ENCODE peak calls at places on chromosomes 4 and X, in seven cellular contexts. K is coronary artery, X is AG10803, P is stomach, A is A673, N is A549, L is fibroblast of lung. H is an unnamed sample.

GRCh38 chr4:1896658-1896991 is 25.4 kb downstream of the NSD2 start:
- DNase-seq in K (no peak), X (no peak), P (no peak), A (no peak), N (no peak), L (no peak), H (no peak)

GRCh38 chr4:522438-522837 is 23.4 kb downstream of the PIGG start:
- DNase-seq in K (peak; percentile 7), X (no peak), P (no peak), A (no peak), N (no peak), L (no peak), H (no peak)

GRCh38 chr4:71487324-71487677 is 148.5 kb downstream of the SLC4A4 start:
- DNase-seq in K (no peak), X (no peak), P (no peak), A (no peak), N (no peak), L (no peak), H (no peak)

GRCh38 chr4:95107635-95108034 is 349.9 kb downstream of the BMPR1B start:
- DNase-seq in K (no peak), X (peak; percentile 45), P (peak; percentile 70), A (no peak), N (no peak), L (peak; percentile 69), H (no peak)

GRCh38 chr4:94889961-94890360 is 132.2 kb downstream of the BMPR1B start:
- DNase-seq in K (no peak), X (peak; percentile 90), P (no peak), A (no peak), N (no peak), L (peak; percentile 97), H (peak; percentile 52)

GRCh38 chr4:122703868-122704267 is 28.6 kb upstream of the BBS12 start:
- DNase-seq in K (no peak), X (peak; percentile 24), P (no peak), A (peak; percentile 18), N (no peak), L (peak; percentile 20), H (no peak)

GRCh38 chr4:182803235-182803634 is 114.0 kb downstream of the DCTD start:
- DNase-seq in K (no peak), X (no peak), P (no peak), A (no peak), N (no peak), L (no peak), H (no peak)

GRCh38 chrX:19375546-19375945 is 31.8 kb downstream of the PDHA1 start:
- DNase-seq in K (no peak), X (no peak), P (no peak), A (no peak), N (no peak), L (no peak), H (no peak)

GRCh38 chrX:153667281-153667831 is 6.3 kb downstream of the PNCK start:
- DNase-seq in K (peak; percentile 69), X (no peak), P (no peak), A (no peak), N (no peak), L (no peak), H (no peak)

GRCh38 chrX:153657161-153657560 is 10.2 kb downstream of the DUSP9 start:
- DNase-seq in K (peak; percentile 50), X (no peak), P (no peak), A (no peak), N (no peak), L (no peak), H (no peak)

GRCh38 chrX:153665726-153666306 is 7.8 kb downstream of the PNCK start:
- DNase-seq in K (peak; percentile 33), X (no peak), P (no peak), A (no peak), N (no peak), L (no peak), H (no peak)

GRCh38 chrX:153659268-153659667 is 12.3 kb downstream of the DUSP9 start:
- DNase-seq in K (no peak), X (no peak), P (no peak), A (no peak), N (no peak), L (no peak), H (no peak)

DNA sequence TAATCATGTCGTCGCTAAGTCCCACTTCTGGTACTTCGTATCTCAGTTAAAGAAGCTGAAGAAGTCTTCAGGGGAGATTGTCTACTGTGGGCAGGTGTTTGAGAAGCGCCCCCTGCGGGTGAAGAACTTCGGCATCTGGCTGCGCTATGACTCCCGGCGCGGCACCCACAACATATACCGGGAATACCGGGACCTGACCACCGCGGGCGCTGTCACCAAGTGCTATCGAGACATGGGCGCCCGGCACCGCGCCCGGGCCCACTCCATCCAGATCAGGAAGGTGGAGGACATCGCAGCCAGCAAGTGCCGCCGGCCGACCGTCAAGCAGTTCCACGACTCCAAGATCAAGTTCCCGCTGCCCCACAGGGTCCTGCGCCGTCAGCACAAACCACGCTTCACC is 11.3 kb downstream of the PNCK start:
- DNase-seq in K (peak; percentile 69), X (no peak), P (peak; percentile 63), A (peak; percentile 63), N (no peak), L (no peak), H (peak; percentile 40)
- TF ChIP-seq CTCF in K (no peak), X (peak; percentile 33), P (no peak), A (peak; percentile 66), N (peak; percentile 61), L (peak; percentile 33), H (peak; percentile 51)

DNA sequence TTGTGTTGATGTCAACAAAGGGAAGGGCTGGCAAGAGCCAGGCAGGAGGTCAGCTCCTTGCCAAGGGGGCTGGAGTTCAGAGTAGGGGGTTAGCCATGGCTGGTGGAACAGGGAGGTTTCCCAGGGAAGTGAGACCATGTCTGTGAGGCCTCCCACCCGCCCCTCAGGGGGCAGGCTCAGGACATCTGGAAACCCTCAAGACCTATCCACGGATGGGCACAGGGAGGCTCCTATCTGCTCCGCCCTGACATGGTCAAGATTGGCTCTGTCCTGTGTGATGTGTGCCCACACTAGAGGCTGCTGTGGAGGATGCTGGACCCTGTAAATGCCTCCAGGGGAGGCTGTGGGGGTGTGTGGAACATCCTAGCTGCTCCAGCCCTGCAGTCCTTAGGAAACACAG is 8.0 kb upstream of the TMEM185A start:
- DNase-seq in K (no peak), X (no peak), P (no peak), A (no peak), N (no peak), L (no peak), H (no peak)
- H3K4me3 ChIP-seq in K (no peak overlapping the region), X (no peak overlapping the region), P (no peak overlapping the region), A (no peak overlapping the region), N (no peak overlapping the region), L (no peak overlapping the region), H (no peak overlapping the region)

DNA sequence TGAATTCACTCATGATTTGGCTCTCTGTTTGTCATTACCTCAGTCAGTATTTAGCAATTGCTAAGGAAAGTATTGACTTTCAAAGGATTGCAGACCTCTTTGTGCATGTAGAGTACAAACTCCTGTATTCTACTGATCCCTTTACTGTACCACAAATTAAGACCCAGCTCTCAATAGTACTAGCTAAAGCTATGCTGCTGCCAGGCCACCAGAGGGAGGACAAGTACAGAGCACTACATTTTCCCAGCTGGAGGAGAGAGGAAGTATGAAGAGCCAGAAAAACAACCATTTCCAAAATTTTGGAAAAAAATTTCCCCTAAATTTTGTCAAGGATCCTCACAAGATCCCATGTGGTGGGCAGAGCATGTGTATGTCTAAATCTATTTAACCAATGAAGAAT is 175.0 kb upstream of the MTMR8 start:
- DNase-seq in K (no peak), X (no peak), P (no peak), A (no peak), N (no peak), L (no peak), H (no peak)
- TF ChIP-seq CTCF in K (no peak), X (no peak), P (no peak), A (no peak), N (no peak), L (no peak), H (peak; percentile 3)

DNA sequence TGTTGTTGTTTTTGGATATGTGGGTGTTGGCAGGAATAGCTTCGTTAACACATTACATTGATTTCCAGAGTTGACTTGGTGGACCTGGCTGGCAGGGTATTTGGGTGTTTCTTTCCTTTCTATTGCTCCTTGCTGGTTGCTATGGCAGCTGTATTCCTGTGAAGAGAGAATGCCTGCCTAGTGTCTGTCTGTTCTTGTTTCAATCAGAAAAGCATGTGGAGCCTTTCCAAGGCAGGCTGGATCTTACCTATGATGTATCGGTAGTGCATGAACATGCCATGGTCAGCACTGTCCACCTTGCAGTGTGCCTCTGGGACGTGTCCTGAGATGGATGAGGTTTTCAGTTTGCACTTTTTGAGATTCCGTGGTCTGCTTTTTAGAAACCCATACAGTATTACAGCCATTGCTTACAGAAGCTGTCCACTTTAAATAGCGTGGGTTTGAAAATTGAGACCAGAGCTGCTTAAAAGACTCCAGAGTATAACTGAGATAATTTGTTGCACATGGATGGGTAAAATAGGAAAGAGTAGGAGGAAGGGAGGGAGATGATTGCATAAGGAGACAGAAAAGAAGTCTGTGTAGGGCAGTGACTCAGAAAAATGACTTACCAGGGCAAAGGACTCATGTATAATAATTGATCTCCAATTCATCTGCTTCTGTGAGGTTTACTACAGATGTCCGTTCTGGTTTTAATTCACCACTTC is 20.0 kb upstream of the AADAT start:
- DNase-seq in K (no peak), X (peak; percentile 80), P (no peak), A (peak; percentile 67), N (no peak), L (peak; percentile 51), H (peak; percentile 13)
- H3K4me3 ChIP-seq in K (no peak overlapping the region), X (peak overlapping the region; percentile 25), P (no peak overlapping the region), A (no peak overlapping the region), N (no peak overlapping the region), L (no peak overlapping the region), H (no peak overlapping the region)

GRCh38 chr4:111847256-111848108 is 297.8 kb upstream of the FAM241A start:
- DNase-seq in K (no peak), X (peak; percentile 33), P (no peak), A (peak; percentile 37), N (no peak), L (no peak), H (peak; percentile 16)
- TF ChIP-seq CTCF in K (no peak), X (peak; percentile 25), P (no peak), A (peak; percentile 48), N (no peak), L (peak; percentile 29), H (peak; percentile 44)

GRCh38 chr4:16727218-16727617 is 171.2 kb downstream of the LDB2 start:
- DNase-seq in K (no peak), X (no peak), P (no peak), A (no peak), N (no peak), L (no peak), H (no peak)

GRCh38 chr4:16731776-16732380 is 166.6 kb downstream of the LDB2 start:
- DNase-seq in K (no peak), X (no peak), P (no peak), A (no peak), N (no peak), L (no peak), H (no peak)

GRCh38 chr4:16732741-16733140 is 165.7 kb downstream of the LDB2 start:
- DNase-seq in K (no peak), X (no peak), P (no peak), A (no peak), N (no peak), L (no peak), H (no peak)

GRCh38 chr4:16730522-16730921 is 167.9 kb downstream of the LDB2 start:
- DNase-seq in K (no peak), X (no peak), P (no peak), A (no peak), N (no peak), L (no peak), H (no peak)

DNA sequence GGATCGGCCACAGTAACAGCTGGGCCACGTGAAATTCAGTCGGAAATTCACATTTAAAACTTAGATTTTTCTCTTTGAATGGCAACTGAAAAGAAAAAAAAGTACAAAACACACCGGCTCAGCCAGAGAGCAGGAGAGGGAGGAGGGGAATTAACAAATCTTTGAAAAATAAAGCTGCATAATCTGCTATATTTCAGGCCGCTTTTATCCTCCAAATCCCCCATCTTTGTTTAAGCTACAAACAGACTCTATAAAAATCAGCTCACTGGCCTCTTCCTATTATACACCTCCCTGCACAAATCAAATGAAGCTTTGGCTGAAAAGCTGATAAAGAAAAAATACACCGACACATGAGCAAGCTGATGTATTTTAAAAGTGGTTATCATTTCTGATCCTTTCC is 169.1 kb downstream of the LDB2 start:
- DNase-seq in K (no peak), X (no peak), P (no peak), A (no peak), N (no peak), L (no peak), H (no peak)
- H3K4me3 ChIP-seq in K (no peak overlapping the region), X (no peak overlapping the region), P (no peak overlapping the region), A (no peak overlapping the region), N (no peak overlapping the region), L (no peak overlapping the region), H (no peak overlapping the region)